ENCODE peak calls at places on chromosomes 11 and 22, in ten cellular contexts. One of them, this sample, is unnamed.

GRCh38 chr22:42613869-42614268 is 814 bp downstream of the POLDIP3 start:
- DNase-seq in progenitor cell of endocrine pancreas: no peak
- DNase-seq in body of pancreas: no peak
- DNase-seq in activated CD4-positive, alpha-beta T cell treated with anti-CD3 and anti-CD28 coated beads, Interleukin-2, amount 10 ng/mL, durations not matched to agents 7 days and 5 days: no peak
- DNase-seq in psoas muscle: no peak
- DNase-seq in memory B cell: no peak
- DNase-seq in AG04449: no peak
- DNase-seq in cardiac muscle cell: no peak
- DNase-seq in stimulated activated CD8-positive, alpha-beta memory T cell treated with anti-CD3 and anti-CD28 coated beads, Interleukin-7, amount 100 ng/mL, for 1 hour: peak; percentile 11
- DNase-seq in amniotic stem cell: no peak
- DNase-seq in this sample: no peak

GRCh38 chr11:2779499-2779980 is 79.7 kb upstream of the KCNQ1OT1 start:
- DNase-seq in activated CD4-positive, alpha-beta T cell treated with anti-CD3 and anti-CD28 coated beads, Interleukin-2, amount 10 ng/mL, durations not matched to agents 7 days and 5 days: no peak
- DNase-seq in cardiac muscle cell: no peak
- DNase-seq in progenitor cell of endocrine pancreas: no peak
- DNase-seq in body of pancreas: no peak
- DNase-seq in memory B cell: no peak
- DNase-seq in amniotic stem cell: no peak
- DNase-seq in AG04449: no peak
- DNase-seq in psoas muscle: no peak
- DNase-seq in stimulated activated CD8-positive, alpha-beta memory T cell treated with anti-CD3 and anti-CD28 coated beads, Interleukin-7, amount 100 ng/mL, for 1 hour: no peak
- DNase-seq in this sample: no peak

GRCh38 chr11:116826751-116827431 is 2.8 kb upstream of the APOC3 start:
- DNase-seq in activated CD4-positive, alpha-beta T cell treated with anti-CD3 and anti-CD28 coated beads, Interleukin-2, amount 10 ng/mL, durations not matched to agents 7 days and 5 days: no peak
- DNase-seq in cardiac muscle cell: no peak
- DNase-seq in AG04449: no peak
- DNase-seq in stimulated activated CD8-positive, alpha-beta memory T cell treated with anti-CD3 and anti-CD28 coated beads, Interleukin-7, amount 100 ng/mL, for 1 hour: no peak
- DNase-seq in progenitor cell of endocrine pancreas: no peak
- DNase-seq in psoas muscle: no peak
- DNase-seq in body of pancreas: no peak
- DNase-seq in amniotic stem cell: no peak
- DNase-seq in memory B cell: no peak
- DNase-seq in this sample: no peak

GRCh38 chr11:66473167-66473566 is 6.5 kb downstream of the PELI3 start:
- DNase-seq in activated CD4-positive, alpha-beta T cell treated with anti-CD3 and anti-CD28 coated beads, Interleukin-2, amount 10 ng/mL, durations not matched to agents 7 days and 5 days: no peak
- DNase-seq in stimulated activated CD8-positive, alpha-beta memory T cell treated with anti-CD3 and anti-CD28 coated beads, Interleukin-7, amount 100 ng/mL, for 1 hour: no peak
- DNase-seq in psoas muscle: no peak
- DNase-seq in amniotic stem cell: no peak
- DNase-seq in cardiac muscle cell: no peak
- DNase-seq in progenitor cell of endocrine pancreas: no peak
- DNase-seq in memory B cell: no peak
- DNase-seq in AG04449: no peak
- DNase-seq in body of pancreas: no peak
- DNase-seq in this sample: no peak

GRCh38 chr11:102318469-102318868 is 1.2 kb downstream of the BIRC3 start:
- DNase-seq in AG04449: no peak
- DNase-seq in psoas muscle: no peak
- DNase-seq in progenitor cell of endocrine pancreas: no peak
- DNase-seq in activated CD4-positive, alpha-beta T cell treated with anti-CD3 and anti-CD28 coated beads, Interleukin-2, amount 10 ng/mL, durations not matched to agents 7 days and 5 days: peak; percentile 57
- DNase-seq in memory B cell: no peak
- DNase-seq in cardiac muscle cell: no peak
- DNase-seq in body of pancreas: no peak
- DNase-seq in stimulated activated CD8-positive, alpha-beta memory T cell treated with anti-CD3 and anti-CD28 coated beads, Interleukin-7, amount 100 ng/mL, for 1 hour: no peak
- DNase-seq in amniotic stem cell: no peak
- DNase-seq in this sample: no peak

GRCh38 chr11:58199271-58199670 is 4.7 kb downstream of the OR1S2 start:
- DNase-seq in psoas muscle: no peak
- DNase-seq in progenitor cell of endocrine pancreas: no peak
- DNase-seq in body of pancreas: no peak
- DNase-seq in amniotic stem cell: no peak
- DNase-seq in stimulated activated CD8-positive, alpha-beta memory T cell treated with anti-CD3 and anti-CD28 coated beads, Interleukin-7, amount 100 ng/mL, for 1 hour: no peak
- DNase-seq in cardiac muscle cell: no peak
- DNase-seq in AG04449: no peak
- DNase-seq in memory B cell: no peak
- DNase-seq in activated CD4-positive, alpha-beta T cell treated with anti-CD3 and anti-CD28 coated beads, Interleukin-2, amount 10 ng/mL, durations not matched to agents 7 days and 5 days: no peak
- DNase-seq in this sample: no peak

GRCh38 chr22:17576475-17576874 is 13.2 kb downstream of the SLC25A18 start:
- DNase-seq in AG04449: peak; percentile 82
- DNase-seq in stimulated activated CD8-positive, alpha-beta memory T cell treated with anti-CD3 and anti-CD28 coated beads, Interleukin-7, amount 100 ng/mL, for 1 hour: no peak
- DNase-seq in activated CD4-positive, alpha-beta T cell treated with anti-CD3 and anti-CD28 coated beads, Interleukin-2, amount 10 ng/mL, durations not matched to agents 7 days and 5 days: no peak
- DNase-seq in progenitor cell of endocrine pancreas: no peak
- DNase-seq in amniotic stem cell: no peak
- DNase-seq in psoas muscle: no peak
- DNase-seq in body of pancreas: no peak
- DNase-seq in memory B cell: no peak
- DNase-seq in cardiac muscle cell: no peak
- DNase-seq in this sample: no peak

GRCh38 chr11:43802509-43802908 is 78.1 kb upstream of the ALKBH3 start:
- DNase-seq in progenitor cell of endocrine pancreas: no peak
- DNase-seq in memory B cell: no peak
- DNase-seq in AG04449: no peak
- DNase-seq in stimulated activated CD8-positive, alpha-beta memory T cell treated with anti-CD3 and anti-CD28 coated beads, Interleukin-7, amount 100 ng/mL, for 1 hour: no peak
- DNase-seq in psoas muscle: no peak
- DNase-seq in activated CD4-positive, alpha-beta T cell treated with anti-CD3 and anti-CD28 coated beads, Interleukin-2, amount 10 ng/mL, durations not matched to agents 7 days and 5 days: no peak
- DNase-seq in body of pancreas: no peak
- DNase-seq in cardiac muscle cell: peak; percentile 44
- DNase-seq in amniotic stem cell: no peak
- DNase-seq in this sample: no peak

GRCh38 chr11:92122561-92122960 is 102.1 kb upstream of the FAT3 start:
- DNase-seq in memory B cell: no peak
- DNase-seq in activated CD4-positive, alpha-beta T cell treated with anti-CD3 and anti-CD28 coated beads, Interleukin-2, amount 10 ng/mL, durations not matched to agents 7 days and 5 days: no peak
- DNase-seq in stimulated activated CD8-positive, alpha-beta memory T cell treated with anti-CD3 and anti-CD28 coated beads, Interleukin-7, amount 100 ng/mL, for 1 hour: no peak
- DNase-seq in AG04449: no peak
- DNase-seq in psoas muscle: no peak
- DNase-seq in body of pancreas: no peak
- DNase-seq in cardiac muscle cell: no peak
- DNase-seq in progenitor cell of endocrine pancreas: no peak
- DNase-seq in amniotic stem cell: no peak
- DNase-seq in this sample: no peak

GRCh38 chr22:44583076-44583760 is 85.2 kb upstream of the RTL6 start:
- DNase-seq in psoas muscle: peak; percentile 13
- DNase-seq in stimulated activated CD8-positive, alpha-beta memory T cell treated with anti-CD3 and anti-CD28 coated beads, Interleukin-7, amount 100 ng/mL, for 1 hour: no peak
- DNase-seq in body of pancreas: peak; percentile 2
- DNase-seq in amniotic stem cell: no peak
- DNase-seq in progenitor cell of endocrine pancreas: no peak
- DNase-seq in activated CD4-positive, alpha-beta T cell treated with anti-CD3 and anti-CD28 coated beads, Interleukin-2, amount 10 ng/mL, durations not matched to agents 7 days and 5 days: no peak
- DNase-seq in cardiac muscle cell: no peak
- DNase-seq in memory B cell: no peak
- DNase-seq in AG04449: no peak
- DNase-seq in this sample: no peak

GRCh38 chr11:1827931-1828330 is 6.9 kb upstream of the SYT8 start:
- DNase-seq in cardiac muscle cell: no peak
- DNase-seq in memory B cell: no peak
- DNase-seq in body of pancreas: no peak
- DNase-seq in amniotic stem cell: no peak
- DNase-seq in progenitor cell of endocrine pancreas: no peak
- DNase-seq in stimulated activated CD8-positive, alpha-beta memory T cell treated with anti-CD3 and anti-CD28 coated beads, Interleukin-7, amount 100 ng/mL, for 1 hour: no peak
- DNase-seq in activated CD4-positive, alpha-beta T cell treated with anti-CD3 and anti-CD28 coated beads, Interleukin-2, amount 10 ng/mL, durations not matched to agents 7 days and 5 days: no peak
- DNase-seq in psoas muscle: no peak
- DNase-seq in AG04449: no peak
- DNase-seq in this sample: no peak

GRCh38 chr11:118439656-118440055 is 3.4 kb downstream of the KMT2A start:
- DNase-seq in cardiac muscle cell: no peak
- DNase-seq in memory B cell: no peak
- DNase-seq in progenitor cell of endocrine pancreas: no peak
- DNase-seq in activated CD4-positive, alpha-beta T cell treated with anti-CD3 and anti-CD28 coated beads, Interleukin-2, amount 10 ng/mL, durations not matched to agents 7 days and 5 days: peak; percentile 22
- DNase-seq in amniotic stem cell: no peak
- DNase-seq in psoas muscle: no peak
- DNase-seq in AG04449: no peak
- DNase-seq in stimulated activated CD8-positive, alpha-beta memory T cell treated with anti-CD3 and anti-CD28 coated beads, Interleukin-7, amount 100 ng/mL, for 1 hour: no peak
- DNase-seq in body of pancreas: no peak
- DNase-seq in this sample: no peak

GRCh38 chr11:67506426-67507032 is 1.4 kb upstream of the PITPNM1 start:
- DNase-seq in amniotic stem cell: no peak
- DNase-seq in body of pancreas: peak; percentile 33
- DNase-seq in progenitor cell of endocrine pancreas: no peak
- DNase-seq in cardiac muscle cell: no peak
- DNase-seq in memory B cell: no peak
- DNase-seq in AG04449: no peak
- DNase-seq in stimulated activated CD8-positive, alpha-beta memory T cell treated with anti-CD3 and anti-CD28 coated beads, Interleukin-7, amount 100 ng/mL, for 1 hour: no peak
- DNase-seq in psoas muscle: peak; percentile 65
- DNase-seq in activated CD4-positive, alpha-beta T cell treated with anti-CD3 and anti-CD28 coated beads, Interleukin-2, amount 10 ng/mL, durations not matched to agents 7 days and 5 days: no peak
- DNase-seq in this sample: no peak

GRCh38 chr11:73334244-73335203 is 26.4 kb downstream of the ARHGEF17 start:
- DNase-seq in memory B cell: no peak
- DNase-seq in amniotic stem cell: peak; percentile 47
- DNase-seq in progenitor cell of endocrine pancreas: no peak
- DNase-seq in psoas muscle: peak; percentile 90
- DNase-seq in activated CD4-positive, alpha-beta T cell treated with anti-CD3 and anti-CD28 coated beads, Interleukin-2, amount 10 ng/mL, durations not matched to agents 7 days and 5 days: no peak
- DNase-seq in stimulated activated CD8-positive, alpha-beta memory T cell treated with anti-CD3 and anti-CD28 coated beads, Interleukin-7, amount 100 ng/mL, for 1 hour: no peak
- DNase-seq in body of pancreas: peak; percentile 64
- DNase-seq in AG04449: no peak
- DNase-seq in cardiac muscle cell: peak; percentile 54
- DNase-seq in this sample: no peak

GRCh38 chr22:34380532-34380931 is 460.3 kb upstream of the LARGE1 start:
- DNase-seq in progenitor cell of endocrine pancreas: no peak
- DNase-seq in activated CD4-positive, alpha-beta T cell treated with anti-CD3 and anti-CD28 coated beads, Interleukin-2, amount 10 ng/mL, durations not matched to agents 7 days and 5 days: no peak
- DNase-seq in psoas muscle: no peak
- DNase-seq in cardiac muscle cell: no peak
- DNase-seq in amniotic stem cell: no peak
- DNase-seq in stimulated activated CD8-positive, alpha-beta memory T cell treated with anti-CD3 and anti-CD28 coated beads, Interleukin-7, amount 100 ng/mL, for 1 hour: no peak
- DNase-seq in body of pancreas: no peak
- DNase-seq in AG04449: no peak
- DNase-seq in memory B cell: no peak
- DNase-seq in this sample: no peak

GRCh38 chr22:11042116-11042515 is 4485.9 kb upstream of the OR11H1 start:
- DNase-seq in activated CD4-positive, alpha-beta T cell treated with anti-CD3 and anti-CD28 coated beads, Interleukin-2, amount 10 ng/mL, durations not matched to agents 7 days and 5 days: no peak
- DNase-seq in progenitor cell of endocrine pancreas: no peak
- DNase-seq in cardiac muscle cell: no peak
- DNase-seq in psoas muscle: no peak
- DNase-seq in amniotic stem cell: no peak
- DNase-seq in stimulated activated CD8-positive, alpha-beta memory T cell treated with anti-CD3 and anti-CD28 coated beads, Interleukin-7, amount 100 ng/mL, for 1 hour: no peak
- DNase-seq in memory B cell: no peak
- DNase-seq in AG04449: no peak
- DNase-seq in body of pancreas: no peak
- DNase-seq in this sample: no peak

GRCh38 chr11:45333506-45333971 is 47.4 kb upstream of the SYT13 start:
- DNase-seq in AG04449: no peak
- DNase-seq in activated CD4-positive, alpha-beta T cell treated with anti-CD3 and anti-CD28 coated beads, Interleukin-2, amount 10 ng/mL, durations not matched to agents 7 days and 5 days: no peak
- DNase-seq in memory B cell: no peak
- DNase-seq in amniotic stem cell: no peak
- DNase-seq in cardiac muscle cell: no peak
- DNase-seq in stimulated activated CD8-positive, alpha-beta memory T cell treated with anti-CD3 and anti-CD28 coated beads, Interleukin-7, amount 100 ng/mL, for 1 hour: no peak
- DNase-seq in psoas muscle: no peak
- DNase-seq in progenitor cell of endocrine pancreas: no peak
- DNase-seq in body of pancreas: peak; percentile 67
- DNase-seq in this sample: no peak

GRCh38 chr22:28799125-28799833 is 1.1 kb downstream of the XBP1 start:
- DNase-seq in amniotic stem cell: peak; percentile 75
- DNase-seq in AG04449: peak; percentile 85
- DNase-seq in stimulated activated CD8-positive, alpha-beta memory T cell treated with anti-CD3 and anti-CD28 coated beads, Interleukin-7, amount 100 ng/mL, for 1 hour: no peak
- DNase-seq in body of pancreas: peak; percentile 47
- DNase-seq in progenitor cell of endocrine pancreas: no peak
- DNase-seq in activated CD4-positive, alpha-beta T cell treated with anti-CD3 and anti-CD28 coated beads, Interleukin-2, amount 10 ng/mL, durations not matched to agents 7 days and 5 days: no peak
- DNase-seq in memory B cell: no peak
- DNase-seq in psoas muscle: peak; percentile 80
- DNase-seq in cardiac muscle cell: no peak
- DNase-seq in this sample: no peak

GRCh38 chr11:126992065-126992803 is 8.3 kb downstream of the KIRREL3 start:
- DNase-seq in stimulated activated CD8-positive, alpha-beta memory T cell treated with anti-CD3 and anti-CD28 coated beads, Interleukin-7, amount 100 ng/mL, for 1 hour: no peak
- DNase-seq in AG04449: peak; percentile 98
- DNase-seq in psoas muscle: no peak
- DNase-seq in cardiac muscle cell: no peak
- DNase-seq in body of pancreas: no peak
- DNase-seq in amniotic stem cell: peak; percentile 90
- DNase-seq in progenitor cell of endocrine pancreas: no peak
- DNase-seq in memory B cell: no peak
- DNase-seq in activated CD4-positive, alpha-beta T cell treated with anti-CD3 and anti-CD28 coated beads, Interleukin-2, amount 10 ng/mL, durations not matched to agents 7 days and 5 days: no peak
- DNase-seq in this sample: no peak

GRCh38 chr11:63369165-63369970 is at the start of gene SLC22A9:
- DNase-seq in AG04449: no peak
- DNase-seq in progenitor cell of endocrine pancreas: no peak
- DNase-seq in amniotic stem cell: no peak
- DNase-seq in body of pancreas: peak; percentile 28
- DNase-seq in memory B cell: no peak
- DNase-seq in cardiac muscle cell: no peak
- DNase-seq in activated CD4-positive, alpha-beta T cell treated with anti-CD3 and anti-CD28 coated beads, Interleukin-2, amount 10 ng/mL, durations not matched to agents 7 days and 5 days: no peak
- DNase-seq in psoas muscle: no peak
- DNase-seq in stimulated activated CD8-positive, alpha-beta memory T cell treated with anti-CD3 and anti-CD28 coated beads, Interleukin-7, amount 100 ng/mL, for 1 hour: no peak
- DNase-seq in this sample: no peak

GRCh38 chr22:44192098-44192810 is 11.5 kb downstream of the PARVG start:
- DNase-seq in progenitor cell of endocrine pancreas: no peak
- DNase-seq in memory B cell: peak; percentile 41
- DNase-seq in activated CD4-positive, alpha-beta T cell treated with anti-CD3 and anti-CD28 coated beads, Interleukin-2, amount 10 ng/mL, durations not matched to agents 7 days and 5 days: peak; percentile 46
- DNase-seq in cardiac muscle cell: no peak
- DNase-seq in AG04449: no peak
- DNase-seq in psoas muscle: peak; percentile 56
- DNase-seq in amniotic stem cell: no peak
- DNase-seq in stimulated activated CD8-positive, alpha-beta memory T cell treated with anti-CD3 and anti-CD28 coated beads, Interleukin-7, amount 100 ng/mL, for 1 hour: no peak
- DNase-seq in body of pancreas: no peak
- DNase-seq in this sample: no peak

GRCh38 chr11:108965602-108966001 is 300.7 kb downstream of the DDX10 start:
- DNase-seq in AG04449: peak; percentile 44
- DNase-seq in activated CD4-positive, alpha-beta T cell treated with anti-CD3 and anti-CD28 coated beads, Interleukin-2, amount 10 ng/mL, durations not matched to agents 7 days and 5 days: no peak
- DNase-seq in amniotic stem cell: no peak
- DNase-seq in stimulated activated CD8-positive, alpha-beta memory T cell treated with anti-CD3 and anti-CD28 coated beads, Interleukin-7, amount 100 ng/mL, for 1 hour: no peak
- DNase-seq in progenitor cell of endocrine pancreas: no peak
- DNase-seq in cardiac muscle cell: no peak
- DNase-seq in psoas muscle: no peak
- DNase-seq in body of pancreas: no peak
- DNase-seq in memory B cell: no peak
- DNase-seq in this sample: no peak

GRCh38 chr22:49724030-49724892 is 103.4 kb downstream of the BRD1 start:
- DNase-seq in amniotic stem cell: no peak
- DNase-seq in activated CD4-positive, alpha-beta T cell treated with anti-CD3 and anti-CD28 coated beads, Interleukin-2, amount 10 ng/mL, durations not matched to agents 7 days and 5 days: no peak
- DNase-seq in body of pancreas: no peak
- DNase-seq in psoas muscle: no peak
- DNase-seq in progenitor cell of endocrine pancreas: no peak
- DNase-seq in stimulated activated CD8-positive, alpha-beta memory T cell treated with anti-CD3 and anti-CD28 coated beads, Interleukin-7, amount 100 ng/mL, for 1 hour: no peak
- DNase-seq in memory B cell: no peak
- DNase-seq in AG04449: no peak
- DNase-seq in cardiac muscle cell: no peak
- DNase-seq in this sample: no peak

GRCh38 chr11:96316869-96317268 is 26.1 kb downstream of the MAML2 start:
- DNase-seq in memory B cell: no peak
- DNase-seq in body of pancreas: no peak
- DNase-seq in progenitor cell of endocrine pancreas: no peak
- DNase-seq in psoas muscle: no peak
- DNase-seq in stimulated activated CD8-positive, alpha-beta memory T cell treated with anti-CD3 and anti-CD28 coated beads, Interleukin-7, amount 100 ng/mL, for 1 hour: no peak
- DNase-seq in cardiac muscle cell: no peak
- DNase-seq in activated CD4-positive, alpha-beta T cell treated with anti-CD3 and anti-CD28 coated beads, Interleukin-2, amount 10 ng/mL, durations not matched to agents 7 days and 5 days: no peak
- DNase-seq in amniotic stem cell: no peak
- DNase-seq in AG04449: no peak
- DNase-seq in this sample: no peak

GRCh38 chr11:115459563-115459962 is 44.7 kb downstream of the CADM1 start:
- DNase-seq in stimulated activated CD8-positive, alpha-beta memory T cell treated with anti-CD3 and anti-CD28 coated beads, Interleukin-7, amount 100 ng/mL, for 1 hour: no peak
- DNase-seq in activated CD4-positive, alpha-beta T cell treated with anti-CD3 and anti-CD28 coated beads, Interleukin-2, amount 10 ng/mL, durations not matched to agents 7 days and 5 days: no peak
- DNase-seq in cardiac muscle cell: no peak
- DNase-seq in amniotic stem cell: no peak
- DNase-seq in AG04449: peak; percentile 74
- DNase-seq in body of pancreas: no peak
- DNase-seq in progenitor cell of endocrine pancreas: no peak
- DNase-seq in psoas muscle: no peak
- DNase-seq in memory B cell: no peak
- DNase-seq in this sample: no peak

GRCh38 chr11:106403751-106404150 is 326.3 kb downstream of the AASDHPPT start:
- DNase-seq in body of pancreas: no peak
- DNase-seq in cardiac muscle cell: no peak
- DNase-seq in stimulated activated CD8-positive, alpha-beta memory T cell treated with anti-CD3 and anti-CD28 coated beads, Interleukin-7, amount 100 ng/mL, for 1 hour: no peak
- DNase-seq in activated CD4-positive, alpha-beta T cell treated with anti-CD3 and anti-CD28 coated beads, Interleukin-2, amount 10 ng/mL, durations not matched to agents 7 days and 5 days: no peak
- DNase-seq in psoas muscle: no peak
- DNase-seq in AG04449: no peak
- DNase-seq in progenitor cell of endocrine pancreas: no peak
- DNase-seq in amniotic stem cell: no peak
- DNase-seq in memory B cell: no peak
- DNase-seq in this sample: no peak